ENCODE peak calls at places on chromosomes 6 and 20, in six cellular contexts. One of them, this sample, is unnamed.
A peak's percentile ranks its signal among the peaks of the same experiment; 100 is the strongest.

GRCh38 chr6:20909621-20910020 is 375.4 kb downstream of the CDKAL1 start:
- DNase-seq in RKO: no peak
- DNase-seq in AG09309: no peak
- DNase-seq in stimulated activated CD4-positive, alpha-beta T cell treated with anti-CD3 and anti-CD28 coated beads, Interleukin-2, amount 100 ng/mL, for 24 hours: no peak
- DNase-seq in EH: no peak
- DNase-seq in AG04450: no peak
- DNase-seq in this sample: no peak

GRCh38 chr6:1574083-1574761 is 35.5 kb upstream of the FOXC1 start:
- DNase-seq in RKO: no peak
- DNase-seq in AG09309: no peak
- DNase-seq in stimulated activated CD4-positive, alpha-beta T cell treated with anti-CD3 and anti-CD28 coated beads, Interleukin-2, amount 100 ng/mL, for 24 hours: no peak
- DNase-seq in EH: no peak
- DNase-seq in AG04450: no peak
- DNase-seq in this sample: no peak

GRCh38 chr6:3729603-3730344 is 21.7 kb downstream of the PXDC1 start:
- DNase-seq in RKO: no peak
- DNase-seq in AG09309: no peak
- DNase-seq in stimulated activated CD4-positive, alpha-beta T cell treated with anti-CD3 and anti-CD28 coated beads, Interleukin-2, amount 100 ng/mL, for 24 hours: no peak
- DNase-seq in EH: no peak
- DNase-seq in AG04450: no peak
- DNase-seq in this sample: no peak

GRCh38 chr20:49853640-49854039 is 41.0 kb downstream of the SLC9A8 start:
- DNase-seq in RKO: peak; percentile 41
- DNase-seq in AG09309: peak; percentile 45
- DNase-seq in stimulated activated CD4-positive, alpha-beta T cell treated with anti-CD3 and anti-CD28 coated beads, Interleukin-2, amount 100 ng/mL, for 24 hours: no peak
- DNase-seq in EH: peak; percentile 88
- DNase-seq in AG04450: peak; percentile 32
- DNase-seq in this sample: no peak

GRCh38 chr6:47853766-47854165 is 71.9 kb downstream of the OPN5 start:
- DNase-seq in RKO: no peak
- DNase-seq in AG09309: no peak
- DNase-seq in stimulated activated CD4-positive, alpha-beta T cell treated with anti-CD3 and anti-CD28 coated beads, Interleukin-2, amount 100 ng/mL, for 24 hours: no peak
- DNase-seq in EH: no peak
- DNase-seq in AG04450: no peak
- DNase-seq in this sample: no peak

GRCh38 chr20:2750343-2751251 is 49.8 kb downstream of the CPXM1 start:
- DNase-seq in RKO: no peak
- DNase-seq in AG09309: no peak
- DNase-seq in stimulated activated CD4-positive, alpha-beta T cell treated with anti-CD3 and anti-CD28 coated beads, Interleukin-2, amount 100 ng/mL, for 24 hours: peak; percentile 21
- DNase-seq in EH: peak; percentile 49
- DNase-seq in AG04450: no peak
- DNase-seq in this sample: no peak

GRCh38 chr20:2349801-2350200 is 30.9 kb upstream of the TGM6 start:
- DNase-seq in RKO: peak; percentile 5
- DNase-seq in AG09309: no peak
- DNase-seq in stimulated activated CD4-positive, alpha-beta T cell treated with anti-CD3 and anti-CD28 coated beads, Interleukin-2, amount 100 ng/mL, for 24 hours: no peak
- DNase-seq in EH: peak; percentile 54
- DNase-seq in AG04450: no peak
- DNase-seq in this sample: no peak

GRCh38 chr6:117531346-117531745 is 48.9 kb downstream of the DCBLD1 start:
- DNase-seq in RKO: no peak
- DNase-seq in AG09309: no peak
- DNase-seq in stimulated activated CD4-positive, alpha-beta T cell treated with anti-CD3 and anti-CD28 coated beads, Interleukin-2, amount 100 ng/mL, for 24 hours: no peak
- DNase-seq in EH: peak; percentile 35
- DNase-seq in AG04450: no peak
- DNase-seq in this sample: no peak

GRCh38 chr6:144447487-144447886 is 162.4 kb downstream of the UTRN start:
- DNase-seq in RKO: peak; percentile 31
- DNase-seq in AG09309: no peak
- DNase-seq in stimulated activated CD4-positive, alpha-beta T cell treated with anti-CD3 and anti-CD28 coated beads, Interleukin-2, amount 100 ng/mL, for 24 hours: no peak
- DNase-seq in EH: peak; percentile 76
- DNase-seq in AG04450: no peak
- DNase-seq in this sample: no peak

GRCh38 chr6:5036309-5036708 is 32.5 kb upstream of the RPP40 start:
- DNase-seq in RKO: peak; percentile 51
- DNase-seq in AG09309: no peak
- DNase-seq in stimulated activated CD4-positive, alpha-beta T cell treated with anti-CD3 and anti-CD28 coated beads, Interleukin-2, amount 100 ng/mL, for 24 hours: no peak
- DNase-seq in EH: peak; percentile 66
- DNase-seq in AG04450: no peak
- DNase-seq in this sample: no peak

GRCh38 chr6:39203804-39204495 is 25.3 kb downstream of the KCNK5 start:
- DNase-seq in RKO: no peak
- DNase-seq in AG09309: no peak
- DNase-seq in stimulated activated CD4-positive, alpha-beta T cell treated with anti-CD3 and anti-CD28 coated beads, Interleukin-2, amount 100 ng/mL, for 24 hours: no peak
- DNase-seq in EH: no peak
- DNase-seq in AG04450: no peak
- DNase-seq in this sample: no peak

GRCh38 chr20:57032847-57033246 is 233.6 kb downstream of the BMP7 start:
- DNase-seq in RKO: no peak
- DNase-seq in AG09309: no peak
- DNase-seq in stimulated activated CD4-positive, alpha-beta T cell treated with anti-CD3 and anti-CD28 coated beads, Interleukin-2, amount 100 ng/mL, for 24 hours: no peak
- DNase-seq in EH: no peak
- DNase-seq in AG04450: no peak
- DNase-seq in this sample: no peak

GRCh38 chr20:5719861-5720401 is 30.3 kb upstream of the SHLD1 start:
- DNase-seq in RKO: peak; percentile 46
- DNase-seq in AG09309: no peak
- DNase-seq in stimulated activated CD4-positive, alpha-beta T cell treated with anti-CD3 and anti-CD28 coated beads, Interleukin-2, amount 100 ng/mL, for 24 hours: no peak
- DNase-seq in EH: peak; percentile 41
- DNase-seq in AG04450: no peak
- DNase-seq in this sample: no peak